ENCODE peak calls at places on chromosomes 4 and X, in four cellular contexts. One of them, this sample, is unnamed.

GRCh38 chr4:61079427-61079826 is 120.7 kb upstream of the ADGRL3 start:
- DNase-seq in astrocyte of the spinal cord: peak; percentile 9
- DNase-seq in cardiac muscle cell: no peak
- DNase-seq in OCI-LY7: no peak
- DNase-seq in this sample: no peak

GRCh38 chr4:37936889-37937498 is 23.2 kb upstream of the PTTG2 start:
- DNase-seq in OCI-LY7: no peak
- DNase-seq in cardiac muscle cell: peak; percentile 6
- DNase-seq in astrocyte of the spinal cord: no peak
- DNase-seq in this sample: no peak

GRCh38 chr4:38757945-38758344 is 24.8 kb downstream of the TLR10 start:
- DNase-seq in astrocyte of the spinal cord: no peak
- DNase-seq in cardiac muscle cell: no peak
- DNase-seq in OCI-LY7: peak; percentile 67
- DNase-seq in this sample: no peak

GRCh38 chr4:76896731-76897521 is 1.0 kb downstream of the SOWAHB start:
- DNase-seq in cardiac muscle cell: peak; percentile 27
- DNase-seq in astrocyte of the spinal cord: peak; percentile 22
- DNase-seq in OCI-LY7: no peak
- DNase-seq in this sample: no peak

GRCh38 chr4:151325320-151326246 is at the start of gene SH3D19:
- DNase-seq in cardiac muscle cell: peak; percentile 83
- DNase-seq in OCI-LY7: no peak
- DNase-seq in astrocyte of the spinal cord: peak; percentile 64
- DNase-seq in this sample: no peak

GRCh38 chrX:22220941-22221340 is 51.8 kb upstream of the CBLL2 start:
- DNase-seq in astrocyte of the spinal cord: peak; percentile 75
- DNase-seq in OCI-LY7: no peak
- DNase-seq in cardiac muscle cell: peak; percentile 18
- DNase-seq in this sample: no peak

GRCh38 chr4:1055721-1056590 is 44.5 kb downstream of the FGFRL1 start:
- DNase-seq in OCI-LY7: peak; percentile 80
- DNase-seq in cardiac muscle cell: peak; percentile 48
- DNase-seq in astrocyte of the spinal cord: no peak
- DNase-seq in this sample: no peak

GRCh38 chr4:103074598-103075434 is 1.7 kb downstream of the SLC9B2 start:
- DNase-seq in cardiac muscle cell: no peak
- DNase-seq in astrocyte of the spinal cord: peak; percentile 15
- DNase-seq in OCI-LY7: peak; percentile 54
- DNase-seq in this sample: no peak

GRCh38 chr4:172134536-172134935 is 321.3 kb downstream of the GALNTL6 start:
- DNase-seq in astrocyte of the spinal cord: no peak
- DNase-seq in OCI-LY7: no peak
- DNase-seq in cardiac muscle cell: no peak
- DNase-seq in this sample: no peak

GRCh38 chr4:70632028-70632427 is 3.5 kb downstream of the ENAM start:
- DNase-seq in cardiac muscle cell: peak; percentile 40
- DNase-seq in astrocyte of the spinal cord: peak; percentile 32
- DNase-seq in OCI-LY7: no peak
- DNase-seq in this sample: no peak

GRCh38 chr4:15164571-15164970 is 162.3 kb downstream of the CPEB2 start:
- DNase-seq in OCI-LY7: no peak
- DNase-seq in astrocyte of the spinal cord: no peak
- DNase-seq in cardiac muscle cell: no peak
- DNase-seq in this sample: no peak

GRCh38 chr4:15163284-15163645 is 161.0 kb downstream of the CPEB2 start:
- DNase-seq in OCI-LY7: no peak
- DNase-seq in cardiac muscle cell: peak; percentile 24
- DNase-seq in astrocyte of the spinal cord: no peak
- DNase-seq in this sample: no peak

GRCh38 chr4:15161439-15161838 is 159.2 kb downstream of the CPEB2 start:
- DNase-seq in astrocyte of the spinal cord: peak; percentile 32
- DNase-seq in cardiac muscle cell: no peak
- DNase-seq in OCI-LY7: no peak
- DNase-seq in this sample: no peak

GRCh38 chr4:15162046-15162445 is 159.8 kb downstream of the CPEB2 start:
- DNase-seq in OCI-LY7: no peak
- DNase-seq in cardiac muscle cell: no peak
- DNase-seq in astrocyte of the spinal cord: no peak
- DNase-seq in this sample: no peak

GRCh38 chr4:15162465-15163283 is 160.4 kb downstream of the CPEB2 start:
- DNase-seq in cardiac muscle cell: peak; percentile 68
- DNase-seq in astrocyte of the spinal cord: peak; percentile 65
- DNase-seq in OCI-LY7: peak; percentile 11
- DNase-seq in this sample: no peak
- H3K4me3 ChIP-seq in cardiac muscle cell: no peak overlapping the region
- H3K4me3 ChIP-seq in astrocyte of the spinal cord: no peak overlapping the region
- H3K4me3 ChIP-seq in OCI-LY7: no peak overlapping the region
- H3K4me3 ChIP-seq in this sample: no peak overlapping the region

GRCh38 chr4:168831919-168832745 is 177.9 kb downstream of the CBR4 start:
- DNase-seq in cardiac muscle cell: peak; percentile 83
- DNase-seq in OCI-LY7: peak; percentile 68
- DNase-seq in astrocyte of the spinal cord: peak; percentile 89
- DNase-seq in this sample: no peak

GRCh38 chr4:168831585-168831918 is 178.5 kb downstream of the CBR4 start:
- DNase-seq in astrocyte of the spinal cord: no peak
- DNase-seq in cardiac muscle cell: no peak
- DNase-seq in OCI-LY7: no peak
- DNase-seq in this sample: no peak

GRCh38 chr4:168830777-168831512 is 179.1 kb downstream of the CBR4 start:
- DNase-seq in cardiac muscle cell: no peak
- DNase-seq in astrocyte of the spinal cord: peak; percentile 53
- DNase-seq in OCI-LY7: no peak
- DNase-seq in this sample: no peak

GRCh38 chr4:168835880-168836454 is 174.1 kb downstream of the CBR4 start:
- DNase-seq in cardiac muscle cell: no peak
- DNase-seq in astrocyte of the spinal cord: no peak
- DNase-seq in OCI-LY7: no peak
- DNase-seq in this sample: no peak

GRCh38 chr4:168832746-168833575 is 177.1 kb downstream of the CBR4 start:
- DNase-seq in astrocyte of the spinal cord: peak; percentile 45
- DNase-seq in cardiac muscle cell: no peak
- DNase-seq in OCI-LY7: no peak
- DNase-seq in this sample: no peak
- H3K4me3 ChIP-seq in astrocyte of the spinal cord: peak overlapping the region; percentile 94
- H3K4me3 ChIP-seq in cardiac muscle cell: peak overlapping the region; percentile 70
- H3K4me3 ChIP-seq in OCI-LY7: peak overlapping the region; percentile 68
- H3K4me3 ChIP-seq in this sample: peak overlapping the region; percentile 88

GRCh38 chrX:46502848-46503247 is 42.4 kb downstream of the ZNF674 start:
- DNase-seq in astrocyte of the spinal cord: no peak
- DNase-seq in cardiac muscle cell: no peak
- DNase-seq in OCI-LY7: no peak
- DNase-seq in this sample: no peak
- H3K4me3 ChIP-seq in astrocyte of the spinal cord: no peak overlapping the region
- H3K4me3 ChIP-seq in cardiac muscle cell: no peak overlapping the region
- H3K4me3 ChIP-seq in OCI-LY7: no peak overlapping the region
- H3K4me3 ChIP-seq in this sample: no peak overlapping the region

DNA sequence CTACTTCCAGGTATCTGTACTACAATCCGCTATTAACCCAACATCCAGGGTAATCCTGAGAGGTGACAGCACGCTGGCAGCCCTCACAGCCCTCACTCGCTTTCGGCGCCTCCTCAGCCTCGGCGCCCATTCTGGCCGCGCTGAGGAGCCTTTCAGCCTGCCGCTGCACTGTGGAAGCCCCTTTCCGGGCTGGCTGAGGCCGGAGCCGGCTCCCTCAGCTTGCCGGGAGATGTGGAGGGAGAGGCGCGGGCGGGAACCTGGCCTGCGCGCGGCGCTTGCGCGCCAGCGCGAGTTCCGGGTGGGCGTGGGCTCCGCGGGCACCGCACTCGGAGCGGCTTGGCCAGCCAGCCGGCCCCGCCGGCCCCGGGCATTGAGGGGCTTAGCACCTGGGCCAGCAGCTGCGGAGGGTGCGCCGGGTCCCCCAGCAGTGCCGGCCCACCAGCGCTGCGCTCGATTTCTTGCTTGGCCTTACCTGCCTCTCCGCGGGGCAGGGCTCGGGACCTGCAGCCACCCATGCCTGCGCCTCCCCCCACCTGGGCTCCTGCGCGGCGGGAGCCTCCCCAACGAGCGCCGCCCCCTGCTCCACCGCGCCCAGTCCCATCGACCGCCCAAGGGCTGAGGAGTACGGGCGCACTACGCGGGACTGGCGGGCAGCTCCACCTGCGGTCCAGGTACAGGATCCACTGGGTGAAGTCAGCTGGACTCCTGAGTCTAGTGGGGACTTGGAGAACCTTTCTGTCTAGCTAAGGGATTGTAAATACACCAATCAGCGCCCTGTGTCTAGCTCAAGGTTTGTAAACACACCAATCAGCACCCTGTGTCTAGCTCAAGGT is 87.3 kb downstream of the PRSS12 start:
- DNase-seq in OCI-LY7: no peak
- DNase-seq in astrocyte of the spinal cord: no peak
- DNase-seq in cardiac muscle cell: peak; percentile 42
- DNase-seq in this sample: no peak
- H3K4me3 ChIP-seq in OCI-LY7: no peak overlapping the region
- H3K4me3 ChIP-seq in astrocyte of the spinal cord: peak overlapping the region; percentile 46
- H3K4me3 ChIP-seq in cardiac muscle cell: peak overlapping the region; percentile 19
- H3K4me3 ChIP-seq in this sample: peak overlapping the region; percentile 34

GRCh38 chrX:140715787-140716186 is 6.2 kb downstream of the LINC00632 start:
- DNase-seq in cardiac muscle cell: no peak
- DNase-seq in OCI-LY7: no peak
- DNase-seq in astrocyte of the spinal cord: no peak
- DNase-seq in this sample: no peak

GRCh38 chrX:140710710-140711109 is 1.2 kb downstream of the LINC00632 start:
- DNase-seq in OCI-LY7: no peak
- DNase-seq in cardiac muscle cell: no peak
- DNase-seq in astrocyte of the spinal cord: peak; percentile 39
- DNase-seq in this sample: no peak

GRCh38 chrX:140709421-140709846 is at the start of gene LINC00632:
- DNase-seq in cardiac muscle cell: no peak
- DNase-seq in astrocyte of the spinal cord: no peak
- DNase-seq in OCI-LY7: no peak
- DNase-seq in this sample: no peak

GRCh38 chrX:140713174-140713539 is 3.6 kb downstream of the LINC00632 start:
- DNase-seq in astrocyte of the spinal cord: no peak
- DNase-seq in cardiac muscle cell: no peak
- DNase-seq in OCI-LY7: no peak
- DNase-seq in this sample: no peak

GRCh38 chrX:140712413-140713173 is 3.0 kb downstream of the LINC00632 start:
- DNase-seq in astrocyte of the spinal cord: peak; percentile 82
- DNase-seq in cardiac muscle cell: peak; percentile 79
- DNase-seq in OCI-LY7: no peak
- DNase-seq in this sample: no peak
- H3K4me3 ChIP-seq in astrocyte of the spinal cord: peak overlapping the region; percentile 28
- H3K4me3 ChIP-seq in cardiac muscle cell: no peak overlapping the region
- H3K4me3 ChIP-seq in OCI-LY7: no peak overlapping the region
- H3K4me3 ChIP-seq in this sample: no peak overlapping the region

DNA sequence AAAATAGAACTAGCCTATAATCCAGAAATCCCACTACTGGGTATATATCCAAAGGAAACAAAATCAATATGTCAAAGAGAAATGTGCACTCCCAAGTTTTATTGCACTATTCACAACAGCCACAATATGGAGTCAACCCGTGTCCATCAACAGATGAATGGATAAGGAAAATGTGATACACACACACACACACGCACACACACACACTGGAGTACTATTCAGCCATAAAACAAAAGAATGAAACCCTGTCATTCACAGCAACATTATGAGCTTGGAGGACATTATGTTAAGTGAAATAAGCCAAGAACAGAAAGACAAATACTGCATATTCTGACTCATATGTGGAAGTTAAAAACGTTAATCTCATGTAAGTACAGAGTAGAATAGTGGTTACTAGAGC is 5.8 kb upstream of the FHL1 start:
- DNase-seq in astrocyte of the spinal cord: no peak
- DNase-seq in cardiac muscle cell: no peak
- DNase-seq in OCI-LY7: no peak
- DNase-seq in this sample: no peak
- H3K4me3 ChIP-seq in astrocyte of the spinal cord: no peak overlapping the region
- H3K4me3 ChIP-seq in cardiac muscle cell: no peak overlapping the region
- H3K4me3 ChIP-seq in OCI-LY7: no peak overlapping the region
- H3K4me3 ChIP-seq in this sample: no peak overlapping the region

GRCh38 chrX:154918060-154918483 is 31.9 kb downstream of the F8A1 start:
- DNase-seq in OCI-LY7: peak; percentile 42
- DNase-seq in astrocyte of the spinal cord: peak; percentile 80
- DNase-seq in cardiac muscle cell: peak; percentile 89
- DNase-seq in this sample: peak; percentile 65
- H3K4me3 ChIP-seq in OCI-LY7: peak overlapping the region; percentile 29
- H3K4me3 ChIP-seq in astrocyte of the spinal cord: no peak overlapping the region
- H3K4me3 ChIP-seq in cardiac muscle cell: no peak overlapping the region
- H3K4me3 ChIP-seq in this sample: no peak overlapping the region